ENCODE peak calls at places on chromosomes 5 and 9, in five cellular contexts. E, F, M, G and B are unnamed samples.

GRCh38 chr9:114370251-114370984 is 17.4 kb downstream of the AKNA start:
- DNase-seq in E (peak; percentile 99), F (no peak), M (no peak), G (no peak), B (no peak)

GRCh38 chr5:159730285-159730684 is 186.0 kb upstream of the ADRA1B start:
- DNase-seq in E (no peak), F (no peak), M (no peak), G (no peak), B (no peak)

GRCh38 chr5:36040651-36041536 is 25.8 kb downstream of the UGT3A2 start:
- DNase-seq in E (peak; percentile 25), F (no peak), M (no peak), G (peak; percentile 77), B (no peak)

GRCh38 chr5:154519375-154519774 is 41.3 kb upstream of the HAND1 start:
- DNase-seq in E (no peak), F (no peak), M (no peak), G (no peak), B (no peak)

GRCh38 chr5:59937633-59938032 is 44.1 kb upstream of the PDE4D start:
- DNase-seq in E (no peak), F (no peak), M (no peak), G (no peak), B (no peak)

GRCh38 chr9:12666813-12667212 is 26.4 kb upstream of the TYRP1 start:
- DNase-seq in E (no peak), F (no peak), M (no peak), G (no peak), B (no peak)

GRCh38 chr5:73272351-73272750 is 99.4 kb downstream of the TMEM174 start:
- DNase-seq in E (no peak), F (no peak), M (no peak), G (no peak), B (peak; percentile 33)

GRCh38 chr9:126399251-126399650 is 72.6 kb downstream of the MVB12B start:
- DNase-seq in E (no peak), F (no peak), M (no peak), G (no peak), B (no peak)

GRCh38 chr5:178069909-178070308 is 43.4 kb upstream of the N4BP3 start:
- DNase-seq in E (peak; percentile 55), F (peak; percentile 35), M (peak; percentile 61), G (peak; percentile 15), B (no peak)

GRCh38 chr9:7246181-7246580 is 488.4 kb downstream of the KDM4C start:
- DNase-seq in E (no peak), F (no peak), M (no peak), G (no peak), B (no peak)

GRCh38 chr5:30765227-30765626 is 428.3 kb upstream of the CDH6 start:
- DNase-seq in E (no peak), F (no peak), M (no peak), G (no peak), B (no peak)

GRCh38 chr5:58902765-58903164 is 319.9 kb downstream of the RAB3C start:
- DNase-seq in E (peak; percentile 21), F (no peak), M (no peak), G (no peak), B (no peak)

GRCh38 chr9:110886832-110887231 is 151.4 kb downstream of the LPAR1 start:
- DNase-seq in E (no peak), F (no peak), M (no peak), G (no peak), B (no peak)

GRCh38 chr5:74310967-74311930 is 329.3 kb downstream of the ENC1 start:
- DNase-seq in E (no peak), F (no peak), M (no peak), G (no peak), B (no peak)

GRCh38 chr5:125668904-125669303 is 754.3 kb upstream of the GRAMD2B start:
- DNase-seq in E (peak; percentile 85), F (no peak), M (no peak), G (no peak), B (peak; percentile 69)

GRCh38 chr5:109256486-109256885 is 153.3 kb downstream of the PJA2 start:
- DNase-seq in E (no peak), F (no peak), M (no peak), G (no peak), B (no peak)

GRCh38 chr5:177362871-177363507 is 5.3 kb downstream of the RGS14 start:
- DNase-seq in E (no peak), F (no peak), M (peak; percentile 49), G (no peak), B (peak; percentile 85)

GRCh38 chr5:10607666-10608442 is 44.0 kb downstream of the ANKRD33B start:
- DNase-seq in E (peak; percentile 82), F (no peak), M (no peak), G (no peak), B (no peak)

GRCh38 chr9:99192786-99193465 is 28.8 kb downstream of the ALG2 start:
- DNase-seq in E (no peak), F (no peak), M (no peak), G (no peak), B (no peak)

GRCh38 chr5:149060325-149060724 is 2.5 kb downstream of the SH3TC2 start:
- DNase-seq in E (no peak), F (no peak), M (no peak), G (no peak), B (peak; percentile 16)

GRCh38 chr5:66021585-66021984 is 95.2 kb downstream of the ERBIN start:
- DNase-seq in E (no peak), F (no peak), M (no peak), G (no peak), B (no peak)

GRCh38 chr5:32859211-32859641 is 148.1 kb downstream of the NPR3 start:
- DNase-seq in E (no peak), F (no peak), M (no peak), G (no peak), B (no peak)

GRCh38 chr9:128933731-128934130 is 12.9 kb downstream of the PHYHD1 start:
- DNase-seq in E (no peak), F (no peak), M (no peak), G (no peak), B (no peak)

GRCh38 chr5:36492998-36493655 is 113.3 kb upstream of the SLC1A3 start:
- DNase-seq in E (no peak), F (peak; percentile 4), M (no peak), G (no peak), B (peak; percentile 52)

GRCh38 chr9:133738039-133738805 is at the start of gene SARDH:
- DNase-seq in E (peak; percentile 87), F (no peak), M (no peak), G (peak; percentile 38), B (peak; percentile 65)

GRCh38 chr9:33287087-33287490 is 3.2 kb upstream of the NFX1 start:
- DNase-seq in E (peak; percentile 49), F (peak; percentile 46), M (peak; percentile 68), G (peak; percentile 28), B (peak; percentile 79)

GRCh38 chr9:132238992-132239391 is 77.1 kb downstream of the NTNG2 start:
- DNase-seq in E (no peak), F (no peak), M (no peak), G (no peak), B (no peak)

GRCh38 chr9:90914868-90915483 is 113.4 kb downstream of the SYK start:
- DNase-seq in E (peak; percentile 77), F (peak; percentile 66), M (peak; percentile 69), G (peak; percentile 55), B (peak; percentile 96)

GRCh38 chr5:135245521-135246499 is 153.2 kb downstream of the MACROH2A1 start:
- DNase-seq in E (peak; percentile 62), F (no peak), M (no peak), G (no peak), B (peak; percentile 93)

GRCh38 chr9:114491430-114492003 is 13.8 kb downstream of the WHRN start:
- DNase-seq in E (no peak), F (no peak), M (no peak), G (no peak), B (no peak)